ENCODE peak calls at places on chromosomes 11 and 22, in five cellular contexts. One of them, this sample, is unnamed.

GRCh38 chr11:61347916-61348461 is 13.7 kb downstream of the CYB561A3 start:
- DNase-seq in fibroblast of lung: no peak
- DNase-seq in heart left ventricle: no peak
- DNase-seq in colonic mucosa: no peak
- DNase-seq in CD8-positive, alpha-beta T cell: no peak
- DNase-seq in this sample: peak; percentile 85

GRCh38 chr11:43989162-43989961 is 46.9 kb downstream of the C11orf96 start:
- DNase-seq in heart left ventricle: peak; percentile 62
- DNase-seq in fibroblast of lung: no peak
- DNase-seq in colonic mucosa: no peak
- DNase-seq in CD8-positive, alpha-beta T cell: no peak
- DNase-seq in this sample: peak; percentile 63

GRCh38 chr11:10476927-10477689 is 22.0 kb downstream of the AMPD3 start:
- DNase-seq in colonic mucosa: no peak
- DNase-seq in heart left ventricle: no peak
- DNase-seq in CD8-positive, alpha-beta T cell: no peak
- DNase-seq in fibroblast of lung: no peak
- DNase-seq in this sample: no peak

GRCh38 chr22:24592144-24592845 is 578 bp downstream of the LRRC75B start:
- DNase-seq in heart left ventricle: no peak
- DNase-seq in CD8-positive, alpha-beta T cell: no peak
- DNase-seq in fibroblast of lung: no peak
- DNase-seq in colonic mucosa: no peak
- DNase-seq in this sample: peak; percentile 28

GRCh38 chr22:29435236-29435635 is 3.1 kb upstream of the RFPL1 start:
- DNase-seq in CD8-positive, alpha-beta T cell: no peak
- DNase-seq in colonic mucosa: no peak
- DNase-seq in fibroblast of lung: peak; percentile 20
- DNase-seq in heart left ventricle: no peak
- DNase-seq in this sample: no peak

GRCh38 chr22:41411021-41411851 is 29.5 kb downstream of the TEF start:
- DNase-seq in fibroblast of lung: no peak
- DNase-seq in CD8-positive, alpha-beta T cell: no peak
- DNase-seq in colonic mucosa: no peak
- DNase-seq in heart left ventricle: no peak
- DNase-seq in this sample: no peak

GRCh38 chr11:128859563-128860441 is 7.3 kb downstream of the KCNJ1 start:
- DNase-seq in CD8-positive, alpha-beta T cell: peak; percentile 83
- DNase-seq in fibroblast of lung: peak; percentile 43
- DNase-seq in colonic mucosa: peak; percentile 80
- DNase-seq in heart left ventricle: peak; percentile 61
- DNase-seq in this sample: peak; percentile 74

GRCh38 chr11:103541186-103541795 is 432.1 kb downstream of the DYNC2H1 start:
- DNase-seq in CD8-positive, alpha-beta T cell: no peak
- DNase-seq in heart left ventricle: no peak
- DNase-seq in colonic mucosa: no peak
- DNase-seq in fibroblast of lung: no peak
- DNase-seq in this sample: no peak

GRCh38 chr22:28143206-28143605 is 224.2 kb upstream of the PITPNB start:
- DNase-seq in fibroblast of lung: peak; percentile 49
- DNase-seq in CD8-positive, alpha-beta T cell: no peak
- DNase-seq in heart left ventricle: no peak
- DNase-seq in colonic mucosa: no peak
- DNase-seq in this sample: no peak

GRCh38 chr11:123719452-123719851 is 22.0 kb downstream of the ZNF202 start:
- DNase-seq in fibroblast of lung: peak; percentile 57
- DNase-seq in heart left ventricle: no peak
- DNase-seq in colonic mucosa: no peak
- DNase-seq in CD8-positive, alpha-beta T cell: no peak
- DNase-seq in this sample: no peak

GRCh38 chr11:12109591-12110196 is 696 bp upstream of the MICAL2 start:
- DNase-seq in fibroblast of lung: no peak
- DNase-seq in heart left ventricle: no peak
- DNase-seq in CD8-positive, alpha-beta T cell: no peak
- DNase-seq in colonic mucosa: no peak
- DNase-seq in this sample: no peak

GRCh38 chr22:31039393-31039792 is 41.7 kb upstream of the SMTN start:
- DNase-seq in CD8-positive, alpha-beta T cell: no peak
- DNase-seq in fibroblast of lung: peak; percentile 24
- DNase-seq in heart left ventricle: peak; percentile 37
- DNase-seq in colonic mucosa: no peak
- DNase-seq in this sample: peak; percentile 68

GRCh38 chr11:12216100-12216499 is 105.7 kb downstream of the MICAL2 start:
- DNase-seq in CD8-positive, alpha-beta T cell: no peak
- DNase-seq in colonic mucosa: no peak
- DNase-seq in heart left ventricle: no peak
- DNase-seq in fibroblast of lung: no peak
- DNase-seq in this sample: no peak

GRCh38 chr22:24968066-24968561 is 15.6 kb downstream of the KIAA1671 start:
- DNase-seq in heart left ventricle: peak; percentile 24
- DNase-seq in colonic mucosa: no peak
- DNase-seq in CD8-positive, alpha-beta T cell: no peak
- DNase-seq in fibroblast of lung: peak; percentile 51
- DNase-seq in this sample: peak; percentile 30

GRCh38 chr22:46761539-46762237 is 762 bp upstream of the TBC1D22A start:
- DNase-seq in CD8-positive, alpha-beta T cell: no peak
- DNase-seq in fibroblast of lung: no peak
- DNase-seq in colonic mucosa: no peak
- DNase-seq in heart left ventricle: no peak
- DNase-seq in this sample: peak; percentile 17

GRCh38 chr22:18000441-18001039 is 23.8 kb downstream of the MICAL3 start:
- DNase-seq in CD8-positive, alpha-beta T cell: peak; percentile 52
- DNase-seq in colonic mucosa: peak; percentile 39
- DNase-seq in fibroblast of lung: no peak
- DNase-seq in heart left ventricle: no peak
- DNase-seq in this sample: peak; percentile 46

GRCh38 chr11:114128399-114128798 is 68.9 kb downstream of the ZBTB16 start:
- DNase-seq in CD8-positive, alpha-beta T cell: no peak
- DNase-seq in heart left ventricle: no peak
- DNase-seq in colonic mucosa: peak; percentile 52
- DNase-seq in fibroblast of lung: no peak
- DNase-seq in this sample: no peak

GRCh38 chr22:46535876-46536558 is 1.4 kb downstream of the CELSR1 start:
- DNase-seq in colonic mucosa: no peak
- DNase-seq in CD8-positive, alpha-beta T cell: no peak
- DNase-seq in heart left ventricle: no peak
- DNase-seq in fibroblast of lung: no peak
- DNase-seq in this sample: no peak

GRCh38 chr11:78782725-78783124 is 208.1 kb upstream of the NARS2 start:
- DNase-seq in fibroblast of lung: no peak
- DNase-seq in heart left ventricle: no peak
- DNase-seq in colonic mucosa: no peak
- DNase-seq in CD8-positive, alpha-beta T cell: no peak
- DNase-seq in this sample: no peak

GRCh38 chr11:112166561-112166960 is 611 bp upstream of the TEX12 start:
- DNase-seq in fibroblast of lung: peak; percentile 87
- DNase-seq in heart left ventricle: no peak
- DNase-seq in colonic mucosa: peak; percentile 62
- DNase-seq in CD8-positive, alpha-beta T cell: no peak
- DNase-seq in this sample: peak; percentile 70

GRCh38 chr11:12001152-12001551 is 7.3 kb downstream of the DKK3 start:
- DNase-seq in heart left ventricle: no peak
- DNase-seq in colonic mucosa: no peak
- DNase-seq in CD8-positive, alpha-beta T cell: no peak
- DNase-seq in fibroblast of lung: no peak
- DNase-seq in this sample: no peak

DNA sequence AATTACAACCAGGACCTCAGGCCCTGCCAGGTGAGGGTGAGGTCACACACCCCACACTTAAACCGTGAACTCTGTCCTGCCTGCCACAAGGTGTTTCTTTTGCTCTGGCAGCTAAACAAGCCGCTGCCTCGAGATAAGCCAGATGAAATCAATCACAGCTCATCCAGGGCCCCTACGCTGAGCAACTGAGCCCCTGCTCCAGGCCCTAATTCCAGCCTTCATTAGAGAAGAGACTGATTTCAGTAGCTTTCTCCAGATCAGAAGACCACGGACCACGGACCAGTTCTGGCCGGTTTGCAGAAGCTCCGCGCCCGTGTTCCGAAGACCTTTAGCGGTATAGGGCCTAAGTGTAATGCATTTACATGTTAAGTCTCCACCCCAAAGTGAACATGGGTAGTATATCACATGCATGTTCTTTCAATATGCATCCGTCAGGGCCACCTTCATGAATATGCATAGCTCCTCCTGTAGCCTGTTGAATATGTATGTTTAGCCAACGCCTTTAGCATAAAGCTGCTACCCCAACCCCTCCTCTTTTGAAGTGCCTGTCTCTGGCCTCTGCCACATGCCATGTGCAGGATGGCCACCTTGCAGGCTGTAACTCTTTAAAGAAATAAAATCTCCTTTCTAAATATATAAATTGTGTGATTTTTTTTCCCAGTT is 14.9 kb upstream of the RAC2 start:
- DNase-seq in CD8-positive, alpha-beta T cell: no peak
- DNase-seq in fibroblast of lung: no peak
- DNase-seq in colonic mucosa: no peak
- DNase-seq in heart left ventricle: no peak
- DNase-seq in this sample: no peak
- H3K4me3 ChIP-seq in CD8-positive, alpha-beta T cell: no peak overlapping the region
- H3K4me3 ChIP-seq in fibroblast of lung: no peak overlapping the region
- H3K4me3 ChIP-seq in colonic mucosa: no peak overlapping the region
- H3K4me3 ChIP-seq in heart left ventricle: no peak overlapping the region
- H3K4me3 ChIP-seq in this sample: no peak overlapping the region

DNA sequence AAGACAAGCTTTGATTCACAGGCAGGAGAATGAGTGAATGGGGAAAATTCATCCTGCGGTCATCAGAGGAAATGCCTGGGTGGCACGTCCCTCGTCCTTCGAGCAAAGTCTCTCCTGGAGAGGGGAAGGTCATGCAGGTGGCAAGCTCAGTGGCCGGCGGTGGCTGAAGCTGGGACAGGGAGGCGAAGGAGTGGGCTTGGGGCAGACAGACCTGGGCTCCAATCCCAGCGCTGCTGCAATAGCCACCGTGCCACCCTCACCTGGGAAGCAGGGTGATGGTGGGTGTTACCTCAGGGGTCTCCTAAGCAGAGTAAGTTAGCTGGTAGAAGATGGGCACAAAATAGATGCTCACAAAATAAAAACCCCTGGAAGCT is 22.4 kb upstream of the CACNG2 start:
- DNase-seq in CD8-positive, alpha-beta T cell: no peak
- DNase-seq in heart left ventricle: no peak
- DNase-seq in fibroblast of lung: no peak
- DNase-seq in colonic mucosa: no peak
- DNase-seq in this sample: no peak
- H3K27me3 ChIP-seq in CD8-positive, alpha-beta T cell: no peaks in the 10 kb centered on the region
- H3K27me3 ChIP-seq in heart left ventricle: no peaks in the 10 kb centered on the region
- H3K27me3 ChIP-seq in fibroblast of lung: peaks cover 3% of the 10 kb centered on the region
- H3K27me3 ChIP-seq in colonic mucosa: peaks cover 3% of the 10 kb centered on the region
- H3K27me3 ChIP-seq in this sample: peaks cover 2% of the 10 kb centered on the region

GRCh38 chr11:96306600-96306932 is 36.4 kb downstream of the MAML2 start:
- DNase-seq in heart left ventricle: no peak
- DNase-seq in colonic mucosa: no peak
- DNase-seq in CD8-positive, alpha-beta T cell: no peak
- DNase-seq in fibroblast of lung: no peak
- DNase-seq in this sample: peak; percentile 20
- H3K4me3 ChIP-seq in heart left ventricle: peak overlapping the region; percentile 36
- H3K4me3 ChIP-seq in colonic mucosa: no peak overlapping the region
- H3K4me3 ChIP-seq in CD8-positive, alpha-beta T cell: no peak overlapping the region
- H3K4me3 ChIP-seq in fibroblast of lung: peak overlapping the region; percentile 48
- H3K4me3 ChIP-seq in this sample: peak overlapping the region; percentile 13

GRCh38 chr22:38840129-38840528 is 3.7 kb downstream of the NPTXR start:
- DNase-seq in colonic mucosa: no peak
- DNase-seq in heart left ventricle: no peak
- DNase-seq in fibroblast of lung: no peak
- DNase-seq in CD8-positive, alpha-beta T cell: no peak
- DNase-seq in this sample: no peak

GRCh38 chr22:38834215-38834953 is 9.4 kb downstream of the NPTXR start:
- DNase-seq in CD8-positive, alpha-beta T cell: no peak
- DNase-seq in colonic mucosa: no peak
- DNase-seq in fibroblast of lung: no peak
- DNase-seq in heart left ventricle: no peak
- DNase-seq in this sample: no peak

GRCh38 chr22:38834991-38835390 is 8.8 kb downstream of the NPTXR start:
- DNase-seq in fibroblast of lung: no peak
- DNase-seq in heart left ventricle: no peak
- DNase-seq in CD8-positive, alpha-beta T cell: no peak
- DNase-seq in colonic mucosa: no peak
- DNase-seq in this sample: no peak

GRCh38 chr22:38835888-38836301 is 7.9 kb downstream of the NPTXR start:
- DNase-seq in heart left ventricle: no peak
- DNase-seq in colonic mucosa: no peak
- DNase-seq in fibroblast of lung: peak; percentile 90
- DNase-seq in CD8-positive, alpha-beta T cell: no peak
- DNase-seq in this sample: no peak

DNA sequence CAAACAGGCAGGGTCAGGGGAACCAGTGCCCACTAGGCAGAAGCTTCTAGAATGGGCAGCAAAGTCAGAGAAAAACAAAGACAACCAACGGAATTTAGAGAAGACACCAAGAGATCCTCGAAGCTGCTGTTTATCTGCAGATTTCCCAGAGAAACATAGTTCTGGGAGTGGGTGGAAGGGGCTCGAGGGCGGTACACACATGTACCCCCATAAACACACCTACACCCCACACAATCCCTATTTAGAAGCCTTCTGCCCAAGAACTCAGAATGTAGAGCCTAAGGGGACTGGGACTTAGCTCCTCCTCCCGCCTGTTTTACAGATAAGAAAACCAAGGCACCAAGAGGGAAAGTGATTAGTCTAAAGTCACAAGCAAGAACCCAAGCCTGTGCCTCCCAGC is 6.4 kb downstream of the NPTXR start:
- DNase-seq in fibroblast of lung: no peak
- DNase-seq in heart left ventricle: no peak
- DNase-seq in colonic mucosa: no peak
- DNase-seq in CD8-positive, alpha-beta T cell: no peak
- DNase-seq in this sample: no peak
- H3K27me3 ChIP-seq in fibroblast of lung: peaks cover 7% of the 10 kb centered on the region
- H3K27me3 ChIP-seq in heart left ventricle: peaks cover 9% of the 10 kb centered on the region
- H3K27me3 ChIP-seq in colonic mucosa: peaks cover 7% of the 10 kb centered on the region
- H3K27me3 ChIP-seq in CD8-positive, alpha-beta T cell: no peaks in the 10 kb centered on the region
- H3K27me3 ChIP-seq in this sample: peaks cover 37% of the 10 kb centered on the region

DNA sequence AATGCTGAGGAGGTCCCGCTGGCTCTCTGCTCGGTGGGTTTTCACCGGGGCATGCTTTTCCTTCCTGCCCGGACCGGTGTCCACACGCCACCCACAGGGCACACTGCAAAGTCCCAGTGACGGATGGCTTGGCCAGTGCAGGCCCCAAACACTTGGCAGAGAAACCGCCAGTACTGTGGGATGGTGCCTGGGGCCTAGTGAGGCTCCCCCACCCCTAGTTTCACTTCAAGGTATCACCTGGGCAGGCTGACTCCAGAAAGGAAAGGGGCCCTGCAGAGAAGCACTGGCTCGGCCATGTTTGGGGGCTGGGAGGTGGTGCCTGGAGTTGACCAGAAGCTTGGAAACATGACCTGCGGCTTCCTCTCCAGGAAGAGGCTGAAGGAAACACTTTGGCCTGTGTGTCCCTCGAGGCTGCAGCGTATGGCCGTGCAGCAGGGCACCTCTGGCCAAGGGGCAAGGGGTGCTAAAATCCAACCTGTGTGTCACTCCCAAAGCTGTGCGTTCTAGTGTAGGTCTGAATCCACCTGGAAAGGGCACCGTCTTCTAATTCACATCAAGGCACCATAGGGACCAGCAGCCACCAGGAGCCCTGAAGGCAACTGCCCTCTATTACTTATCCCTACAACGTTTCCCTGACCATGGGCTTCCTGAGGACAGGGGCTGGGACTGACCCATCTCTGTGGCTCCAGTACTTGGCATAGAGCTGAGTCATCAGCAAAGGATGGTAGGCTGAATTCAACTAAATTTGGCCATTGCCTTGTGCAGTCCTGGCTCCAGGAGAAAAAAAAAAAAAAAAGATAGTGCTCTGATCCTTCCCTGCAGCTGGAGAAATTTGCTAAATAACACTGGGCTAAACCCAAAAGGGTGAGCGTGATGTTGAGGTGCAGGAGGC is 22.6 kb downstream of the TPBGL start:
- DNase-seq in colonic mucosa: no peak
- DNase-seq in fibroblast of lung: no peak
- DNase-seq in CD8-positive, alpha-beta T cell: peak; percentile 48
- DNase-seq in heart left ventricle: no peak
- DNase-seq in this sample: no peak
- H3K4me3 ChIP-seq in colonic mucosa: no peak overlapping the region
- H3K4me3 ChIP-seq in fibroblast of lung: no peak overlapping the region
- H3K4me3 ChIP-seq in CD8-positive, alpha-beta T cell: no peak overlapping the region
- H3K4me3 ChIP-seq in heart left ventricle: no peak overlapping the region
- H3K4me3 ChIP-seq in this sample: no peak overlapping the region